ENCODE peak calls at places on chromosomes 1 and 21, in nine cellular contexts. One of them, this sample, is unnamed.

GRCh38 chr21:39016740-39017315 is 166.4 kb downstream of the PSMG1 start:
- DNase-seq in iPS DF 19.7: no peak
- DNase-seq in NCI-H1048: no peak
- DNase-seq in dermis microvascular lymphatic vessel endothelial cell: no peak
- DNase-seq in KBM-7: peak
- DNase-seq in RCC 7860: no peak
- DNase-seq in NCI-H510A: no peak
- DNase-seq in activated CD4-positive, alpha-beta T cell treated with anti-CD3 and anti-CD28 coated beads, Interleukin-2, amount 10 ng/mL, durations not matched to agents 7 days and 5 days: no peak
- DNase-seq in left ventricle myocardium inferior: no peak
- DNase-seq in this sample: no peak

GRCh38 chr1:206469933-206470691 is at the start of gene IKBKE:
- DNase-seq in iPS DF 19.7: no peak
- DNase-seq in NCI-H1048: no peak
- DNase-seq in dermis microvascular lymphatic vessel endothelial cell: no peak
- DNase-seq in KBM-7: peak
- DNase-seq in RCC 7860: peak
- DNase-seq in NCI-H510A: peak
- DNase-seq in activated CD4-positive, alpha-beta T cell treated with anti-CD3 and anti-CD28 coated beads, Interleukin-2, amount 10 ng/mL, durations not matched to agents 7 days and 5 days: peak
- DNase-seq in left ventricle myocardium inferior: no peak
- DNase-seq in this sample: no peak

GRCh38 chr1:46687095-46687659 is 15.5 kb downstream of the TEX38 start:
- DNase-seq in iPS DF 19.7: no peak
- DNase-seq in NCI-H1048: no peak
- DNase-seq in dermis microvascular lymphatic vessel endothelial cell: peak
- DNase-seq in KBM-7: peak
- DNase-seq in RCC 7860: no peak
- DNase-seq in NCI-H510A: no peak
- DNase-seq in activated CD4-positive, alpha-beta T cell treated with anti-CD3 and anti-CD28 coated beads, Interleukin-2, amount 10 ng/mL, durations not matched to agents 7 days and 5 days: no peak
- DNase-seq in left ventricle myocardium inferior: peak
- DNase-seq in this sample: peak

GRCh38 chr1:4084053-4084431 is 184.0 kb upstream of the C1orf174 start:
- DNase-seq in iPS DF 19.7: no peak
- DNase-seq in NCI-H1048: no peak
- DNase-seq in dermis microvascular lymphatic vessel endothelial cell: no peak
- DNase-seq in KBM-7: no peak
- DNase-seq in RCC 7860: no peak
- DNase-seq in NCI-H510A: no peak
- DNase-seq in activated CD4-positive, alpha-beta T cell treated with anti-CD3 and anti-CD28 coated beads, Interleukin-2, amount 10 ng/mL, durations not matched to agents 7 days and 5 days: no peak
- DNase-seq in left ventricle myocardium inferior: no peak
- DNase-seq in this sample: no peak

GRCh38 chr1:172874950-172875349 is 175.8 kb downstream of the TNFSF18 start:
- DNase-seq in iPS DF 19.7: no peak
- DNase-seq in NCI-H1048: no peak
- DNase-seq in dermis microvascular lymphatic vessel endothelial cell: no peak
- DNase-seq in KBM-7: no peak
- DNase-seq in RCC 7860: peak
- DNase-seq in NCI-H510A: no peak
- DNase-seq in activated CD4-positive, alpha-beta T cell treated with anti-CD3 and anti-CD28 coated beads, Interleukin-2, amount 10 ng/mL, durations not matched to agents 7 days and 5 days: no peak
- DNase-seq in left ventricle myocardium inferior: no peak
- DNase-seq in this sample: no peak

GRCh38 chr1:156927215-156928042 is 7.0 kb downstream of the LRRC71 start:
- DNase-seq in iPS DF 19.7: peak
- DNase-seq in NCI-H1048: peak
- DNase-seq in dermis microvascular lymphatic vessel endothelial cell: peak
- DNase-seq in KBM-7: peak
- DNase-seq in RCC 7860: peak
- DNase-seq in NCI-H510A: peak
- DNase-seq in activated CD4-positive, alpha-beta T cell treated with anti-CD3 and anti-CD28 coated beads, Interleukin-2, amount 10 ng/mL, durations not matched to agents 7 days and 5 days: peak
- DNase-seq in left ventricle myocardium inferior: peak
- DNase-seq in this sample: peak

GRCh38 chr1:43596579-43596978 is 53.4 kb upstream of the KDM4A start:
- DNase-seq in iPS DF 19.7: no peak
- DNase-seq in NCI-H1048: no peak
- DNase-seq in dermis microvascular lymphatic vessel endothelial cell: no peak
- DNase-seq in KBM-7: no peak
- DNase-seq in RCC 7860: no peak
- DNase-seq in NCI-H510A: no peak
- DNase-seq in activated CD4-positive, alpha-beta T cell treated with anti-CD3 and anti-CD28 coated beads, Interleukin-2, amount 10 ng/mL, durations not matched to agents 7 days and 5 days: no peak
- DNase-seq in left ventricle myocardium inferior: no peak
- DNase-seq in this sample: no peak

GRCh38 chr1:227560393-227560792 is 3.0 kb upstream of the ZNF678 start:
- DNase-seq in iPS DF 19.7: no peak
- DNase-seq in NCI-H1048: no peak
- DNase-seq in dermis microvascular lymphatic vessel endothelial cell: no peak
- DNase-seq in KBM-7: no peak
- DNase-seq in RCC 7860: no peak
- DNase-seq in NCI-H510A: no peak
- DNase-seq in activated CD4-positive, alpha-beta T cell treated with anti-CD3 and anti-CD28 coated beads, Interleukin-2, amount 10 ng/mL, durations not matched to agents 7 days and 5 days: no peak
- DNase-seq in left ventricle myocardium inferior: no peak
- DNase-seq in this sample: no peak

GRCh38 chr1:146019225-146020057 is 2.1 kb downstream of the HJV start:
- DNase-seq in iPS DF 19.7: no peak
- DNase-seq in NCI-H1048: no peak
- DNase-seq in dermis microvascular lymphatic vessel endothelial cell: no peak
- DNase-seq in KBM-7: no peak
- DNase-seq in RCC 7860: no peak
- DNase-seq in NCI-H510A: no peak
- DNase-seq in activated CD4-positive, alpha-beta T cell treated with anti-CD3 and anti-CD28 coated beads, Interleukin-2, amount 10 ng/mL, durations not matched to agents 7 days and 5 days: no peak
- DNase-seq in left ventricle myocardium inferior: no peak
- DNase-seq in this sample: no peak

GRCh38 chr1:67749844-67750689 is 65.1 kb downstream of the GADD45A start:
- DNase-seq in iPS DF 19.7: no peak
- DNase-seq in NCI-H1048: peak
- DNase-seq in dermis microvascular lymphatic vessel endothelial cell: peak
- DNase-seq in KBM-7: no peak
- DNase-seq in RCC 7860: peak
- DNase-seq in NCI-H510A: no peak
- DNase-seq in activated CD4-positive, alpha-beta T cell treated with anti-CD3 and anti-CD28 coated beads, Interleukin-2, amount 10 ng/mL, durations not matched to agents 7 days and 5 days: no peak
- DNase-seq in left ventricle myocardium inferior: no peak
- DNase-seq in this sample: no peak

GRCh38 chr21:31520506-31521163 is 138.9 kb upstream of the SOD1 start:
- DNase-seq in iPS DF 19.7: no peak
- DNase-seq in NCI-H1048: no peak
- DNase-seq in dermis microvascular lymphatic vessel endothelial cell: no peak
- DNase-seq in KBM-7: no peak
- DNase-seq in RCC 7860: no peak
- DNase-seq in NCI-H510A: peak
- DNase-seq in activated CD4-positive, alpha-beta T cell treated with anti-CD3 and anti-CD28 coated beads, Interleukin-2, amount 10 ng/mL, durations not matched to agents 7 days and 5 days: no peak
- DNase-seq in left ventricle myocardium inferior: no peak
- DNase-seq in this sample: peak

GRCh38 chr1:105138445-105138821 is 1388.7 kb downstream of the AMY1C start:
- DNase-seq in iPS DF 19.7: no peak
- DNase-seq in NCI-H1048: no peak
- DNase-seq in dermis microvascular lymphatic vessel endothelial cell: no peak
- DNase-seq in KBM-7: no peak
- DNase-seq in RCC 7860: no peak
- DNase-seq in NCI-H510A: peak
- DNase-seq in activated CD4-positive, alpha-beta T cell treated with anti-CD3 and anti-CD28 coated beads, Interleukin-2, amount 10 ng/mL, durations not matched to agents 7 days and 5 days: no peak
- DNase-seq in left ventricle myocardium inferior: no peak
- DNase-seq in this sample: peak

This sample was measured in COR-L47.